ENCODE peak calls at places on chromosomes 2 and 18, in seven cellular contexts. M is naive B cell, I is ACHN, D is iPS-NIHi11, W is hepatocyte, T is skeletal muscle cell, L is adipocyte. U is an unnamed sample.

GRCh38 chr2:172457606-172458005 is 30.2 kb downstream of the ITGA6 start:
- DNase-seq in I (no peak), T (no peak), L (no peak), W (no peak), D (no peak), M (no peak), U (no peak)

GRCh38 chr2:234981197-234982095 is 29.6 kb downstream of the SH3BP4 start:
- DNase-seq in L (peak), W (peak), T (peak), M (no peak), I (peak), D (peak), U (no peak)

GRCh38 chr18:58766164-58766563 is 94.9 kb downstream of the MALT1 start:
- DNase-seq in L (no peak), M (no peak), W (no peak), I (no peak), D (no peak), T (no peak), U (no peak)

GRCh38 chr18:50397023-50397422 is 22.2 kb downstream of the SKA1 start:
- DNase-seq in I (no peak), D (no peak), M (no peak), L (no peak), W (no peak), T (no peak), U (no peak)

GRCh38 chr2:219419331-219420197 is 1.4 kb downstream of the DES start:
- DNase-seq in I (no peak), D (no peak), M (no peak), W (no peak), T (no peak), L (no peak), U (no peak)

GRCh38 chr2:26786207-26787023 is 559 bp downstream of the CENPA start:
- DNase-seq in W (no peak), I (peak), T (no peak), D (no peak), M (peak), L (peak), U (no peak)

GRCh38 chr2:106334802-106335201 is 133.4 kb downstream of the RGPD3 start:
- DNase-seq in T (no peak), M (no peak), L (no peak), I (no peak), D (no peak), W (no peak), U (no peak)

GRCh38 chr18:33210575-33211189 is 229.8 kb downstream of the CCDC178 start:
- DNase-seq in D (peak), I (peak), L (peak), T (no peak), M (no peak), W (peak), U (no peak)

GRCh38 chr18:54031243-54031642 is 193.2 kb downstream of the MBD2 start:
- DNase-seq in W (no peak), D (no peak), L (no peak), I (no peak), T (no peak), M (no peak), U (no peak)

GRCh38 chr2:186683341-186683740 is 10.5 kb upstream of the FAM171B start:
- DNase-seq in T (no peak), I (no peak), M (no peak), L (peak), D (no peak), W (no peak), U (no peak)

GRCh38 chr2:63858291-63858690 is 16.6 kb downstream of the UGP2 start:
- DNase-seq in D (no peak), M (no peak), L (no peak), W (no peak), T (no peak), I (no peak), U (no peak)

GRCh38 chr2:239927424-239927981 is 97.6 kb downstream of the NDUFA10 start:
- DNase-seq in W (peak), L (peak), I (peak), D (no peak), T (peak), M (no peak), U (no peak)

GRCh38 chr18:24530630-24531111 is 70.2 kb downstream of the HRH4 start:
- DNase-seq in T (peak), D (no peak), M (no peak), L (no peak), I (peak), W (peak), U (no peak)

GRCh38 chr18:58148954-58149471 is 105.0 kb downstream of the NEDD4L start:
- DNase-seq in D (no peak), L (no peak), T (no peak), M (no peak), I (no peak), W (peak), U (no peak)

GRCh38 chr2:61179701-61180639 is 18.0 kb downstream of the C2orf74 start:
- DNase-seq in D (no peak), I (no peak), M (no peak), L (peak), T (peak), W (peak), U (no peak)

GRCh38 chr2:22900674-22901073 is 484.3 kb upstream of the KLHL29 start:
- DNase-seq in T (no peak), W (no peak), I (no peak), D (no peak), L (no peak), M (no peak), U (no peak)

GRCh38 chr2:11264007-11264406 is 80.4 kb downstream of the ROCK2 start:
- DNase-seq in L (no peak), I (no peak), M (no peak), W (no peak), D (no peak), T (no peak), U (no peak)

GRCh38 chr2:160035125-160035524 is 27.3 kb downstream of the PLA2R1 start:
- DNase-seq in W (no peak), L (no peak), D (no peak), I (no peak), T (no peak), M (no peak), U (no peak)

U was measured in NCI-H187 treated with DMSO at 0.1 percent for 48 hours.